ENCODE peak calls at places on chromosomes 2 and 18, in four cellular contexts. O, Q, C and P are unnamed samples.

GRCh38 chr18:38445485-38446145 is 880.0 kb upstream of the CELF4 start:
- DNase-seq in O (no peak), Q (no peak), C (peak; percentile 51), P (peak; percentile 15)

GRCh38 chr18:47999801-48000248 is 69.4 kb upstream of the SMAD2 start:
- DNase-seq in O (no peak), Q (no peak), C (no peak), P (no peak)

GRCh38 chr2:84417453-84417852 is 41.6 kb downstream of the SUCLG1 start:
- DNase-seq in O (no peak), Q (no peak), C (peak; percentile 63), P (peak; percentile 69)

GRCh38 chr2:137976274-137976673 is 12.0 kb downstream of the HNMT start:
- DNase-seq in O (no peak), Q (no peak), C (peak; percentile 51), P (peak; percentile 38)

GRCh38 chr2:8230466-8230865 is 451.4 kb upstream of the ID2 start:
- DNase-seq in O (no peak), Q (no peak), C (no peak), P (no peak)

GRCh38 chr2:54699665-54700064 is 23.8 kb upstream of the EML6 start:
- DNase-seq in O (no peak), Q (no peak), C (no peak), P (no peak)

GRCh38 chr18:76495435-76496199 is 575 bp upstream of the ZNF516 start:
- DNase-seq in O (no peak), Q (no peak), C (no peak), P (peak; percentile 43)

GRCh38 chr2:201806442-201806841 is at the start of gene CDK15:
- DNase-seq in O (no peak), Q (no peak), C (peak; percentile 17), P (peak; percentile 33)

GRCh38 chr2:71458413-71459083 is 5.2 kb downstream of the DYSF start:
- DNase-seq in O (no peak), Q (peak; percentile 49), C (no peak), P (no peak)

GRCh38 chr2:1556776-1557466 is 143.7 kb downstream of the TPO start:
- DNase-seq in O (no peak), Q (peak; percentile 95), C (peak; percentile 27), P (peak; percentile 16)

GRCh38 chr2:241269707-241270520 is 45.6 kb downstream of the HDLBP start:
- DNase-seq in O (no peak), Q (no peak), C (no peak), P (peak; percentile 34)

GRCh38 chr2:232890896-232891601 is 21.0 kb downstream of the SNORC start:
- DNase-seq in O (no peak), Q (peak; percentile 45), C (peak; percentile 63), P (peak; percentile 68)

GRCh38 chr2:158923180-158923594 is 45.3 kb upstream of the TANC1 start:
- DNase-seq in O (no peak), Q (no peak), C (no peak), P (no peak)

GRCh38 chr2:1446281-1446680 is 33.0 kb downstream of the TPO start:
- DNase-seq in O (no peak), Q (no peak), C (no peak), P (no peak)

GRCh38 chr2:231648579-231649174 is 56.0 kb downstream of the TEX44 start:
- DNase-seq in O (peak; percentile 36), Q (no peak), C (peak; percentile 43), P (peak; percentile 71)

GRCh38 chr2:53220969-53221368 is 546.6 kb upstream of the CHAC2 start:
- DNase-seq in O (no peak), Q (no peak), C (no peak), P (no peak)

GRCh38 chr18:1965541-1965940 is 605.8 kb downstream of the METTL4 start:
- DNase-seq in O (no peak), Q (no peak), C (no peak), P (no peak)

GRCh38 chr18:52439457-52439856 is 99.5 kb downstream of the DCC start:
- DNase-seq in O (no peak), Q (no peak), C (no peak), P (no peak)

GRCh38 chr2:127747621-127748020 is 46.3 kb downstream of the SFT2D3 start:
- DNase-seq in O (no peak), Q (no peak), C (no peak), P (no peak)

GRCh38 chr2:101781730-101782426 is 84.4 kb downstream of the MAP4K4 start:
- DNase-seq in O (no peak), Q (no peak), C (no peak), P (no peak)

GRCh38 chr18:69636529-69637301 is 236.0 kb downstream of the DOK6 start:
- DNase-seq in O (no peak), Q (no peak), C (no peak), P (no peak)

GRCh38 chr2:102245266-102246151 is 58.7 kb downstream of the IL1RL2 start:
- DNase-seq in O (no peak), Q (no peak), C (no peak), P (no peak)

GRCh38 chr2:27306136-27306535 is 2.1 kb downstream of the UCN start:
- DNase-seq in O (no peak), Q (no peak), C (no peak), P (no peak)
- H3K4me3 ChIP-seq in O (peak overlapping the region; percentile 37), Q (no peak overlapping the region), C (no peak overlapping the region), P (no peak overlapping the region)

GRCh38 chr2:46489430-46489829 is 10.1 kb downstream of the TMEM247 start:
- DNase-seq in O (no peak), Q (no peak), C (no peak), P (no peak)

GRCh38 chr2:46493241-46493970 is 14.0 kb downstream of the TMEM247 start:
- DNase-seq in O (no peak), Q (no peak), C (peak; percentile 71), P (peak; percentile 76)

GRCh38 chr2:46488389-46488788 is 9.0 kb downstream of the TMEM247 start:
- DNase-seq in O (no peak), Q (no peak), C (no peak), P (no peak)

GRCh38 chr2:46492301-46492700 is 12.9 kb downstream of the TMEM247 start:
- DNase-seq in O (no peak), Q (no peak), C (no peak), P (no peak)

DNA sequence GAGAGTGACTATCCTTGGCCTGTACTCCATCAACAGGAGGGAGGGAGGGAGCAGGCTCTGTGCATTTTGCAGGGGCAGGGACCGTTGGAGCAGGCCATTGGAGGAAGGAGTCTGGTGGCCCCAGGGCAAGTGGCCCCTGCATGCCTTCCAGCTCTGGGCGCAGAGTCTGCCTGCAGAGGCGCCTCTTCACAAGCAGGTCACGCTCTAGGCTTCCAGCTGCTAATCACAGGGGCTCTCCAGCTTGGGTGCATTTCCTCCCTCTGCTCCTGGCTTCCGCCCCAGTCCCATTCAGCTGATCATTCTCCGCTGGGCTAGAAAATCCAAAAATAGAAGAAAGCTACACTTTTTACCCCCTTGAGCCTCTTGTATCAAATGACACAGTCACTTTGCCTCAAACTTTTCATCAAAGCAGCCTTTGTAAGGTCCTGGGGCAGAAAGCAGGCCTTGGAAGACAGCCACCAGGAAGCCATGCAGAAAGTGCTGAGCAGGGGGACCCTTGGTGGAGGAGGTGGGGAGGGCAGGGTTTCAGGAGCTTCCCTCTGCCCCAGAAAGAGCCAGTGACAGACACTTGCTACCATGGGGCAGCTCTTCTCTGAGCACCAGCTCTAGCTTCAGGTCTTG is 11.3 kb downstream of the TMEM247 start:
- DNase-seq in O (no peak), Q (no peak), C (no peak), P (no peak)
- TF ChIP-seq CTCF in O (no peak), Q (no peak), C (no peak), P (no peak)

DNA sequence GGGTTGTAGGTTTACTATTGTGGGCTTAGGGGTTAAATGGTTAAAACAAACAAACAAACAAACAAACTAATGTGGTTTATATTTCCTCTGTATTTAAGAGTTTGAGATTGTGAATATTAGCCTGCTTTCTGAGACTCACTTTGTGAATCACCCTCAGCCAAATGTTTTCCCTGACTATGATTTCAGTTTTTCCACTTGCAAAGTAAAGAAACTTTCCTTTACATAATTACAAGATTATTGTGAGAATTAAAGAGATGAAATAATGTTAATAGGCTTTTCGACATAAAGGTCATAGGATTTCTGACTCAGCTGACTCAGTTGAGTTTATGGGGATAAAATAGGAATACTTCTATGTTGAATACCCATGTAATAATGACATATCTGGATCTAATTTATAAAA is 2.9 kb downstream of the GULP1 start:
- DNase-seq in O (no peak), Q (no peak), C (no peak), P (no peak)
- H3K4me3 ChIP-seq in O (no peak overlapping the region), Q (peak overlapping the region; percentile 79), C (no peak overlapping the region), P (no peak overlapping the region)

GRCh38 chr2:157751462-157752058 is 122.9 kb upstream of the ACVR1C start:
- DNase-seq in O (peak; percentile 17), Q (peak; percentile 31), C (peak; percentile 40), P (peak; percentile 90)
- TF ChIP-seq CTCF in O (no peak), Q (peak; percentile 19), C (no peak), P (peak; percentile 5)

GRCh38 chr2:42141687-42142475 is 27.3 kb upstream of the EML4 start:
- DNase-seq in O (no peak), Q (no peak), C (peak; percentile 79), P (peak; percentile 54)
- H3K4me3 ChIP-seq in O (no peak overlapping the region), Q (no peak overlapping the region), C (peak overlapping the region; percentile 11), P (no peak overlapping the region)

GRCh38 chr2:112584134-112584890 is at the start of gene CHCHD5:
- DNase-seq in O (peak; percentile 96), Q (peak; percentile 82), C (peak; percentile 91), P (peak; percentile 97)
- TF ChIP-seq CTCF in O (no peak), Q (peak; percentile 18), C (peak; percentile 8), P (peak; percentile 12)

DNA sequence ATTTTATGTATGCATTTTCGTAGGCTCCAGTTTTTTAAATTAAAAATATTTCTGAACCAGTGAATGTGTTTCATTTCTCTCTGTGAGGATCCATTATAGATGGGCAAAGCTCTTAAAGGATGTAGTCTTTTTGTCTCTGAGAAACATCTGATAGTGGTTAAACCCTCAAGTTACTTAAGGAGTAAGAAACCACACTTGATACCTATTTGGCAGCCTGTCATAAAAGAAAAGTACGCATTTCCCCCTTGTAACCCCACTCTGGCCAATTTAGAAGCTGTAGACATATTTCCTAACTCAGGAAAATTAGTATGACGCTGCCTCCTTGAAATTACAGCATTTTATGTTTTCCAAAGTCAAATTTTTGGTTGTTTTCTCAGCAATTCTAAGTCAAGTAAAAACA is 2.0 kb downstream of the STAT4 start:
- DNase-seq in O (no peak), Q (no peak), C (no peak), P (no peak)
- H3K4me3 ChIP-seq in O (peak overlapping the region; percentile 80), Q (no peak overlapping the region), C (no peak overlapping the region), P (no peak overlapping the region)

DNA sequence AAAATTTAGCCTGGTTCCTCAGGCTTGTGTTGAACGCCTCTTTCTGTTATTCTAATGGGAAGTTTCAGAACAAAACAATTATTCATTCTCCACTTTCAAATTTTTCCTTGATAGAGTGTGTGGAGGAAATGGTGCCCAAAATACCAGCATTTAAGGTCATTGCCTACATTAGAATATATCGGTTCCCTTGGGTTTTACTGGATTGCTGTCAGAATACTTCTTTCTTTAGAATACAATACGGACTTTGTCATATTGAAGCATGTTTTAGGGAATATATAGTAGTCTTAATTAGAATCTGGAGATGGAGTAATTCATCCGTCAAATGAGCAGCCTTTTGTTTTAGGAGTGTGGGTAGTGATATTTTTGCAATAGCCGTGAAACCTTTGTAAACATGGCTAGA is 13.3 kb downstream of the LIMS1 start:
- DNase-seq in O (no peak), Q (no peak), C (no peak), P (no peak)
- TF ChIP-seq CTCF in O (no peak), Q (no peak), C (no peak), P (no peak)

DNA sequence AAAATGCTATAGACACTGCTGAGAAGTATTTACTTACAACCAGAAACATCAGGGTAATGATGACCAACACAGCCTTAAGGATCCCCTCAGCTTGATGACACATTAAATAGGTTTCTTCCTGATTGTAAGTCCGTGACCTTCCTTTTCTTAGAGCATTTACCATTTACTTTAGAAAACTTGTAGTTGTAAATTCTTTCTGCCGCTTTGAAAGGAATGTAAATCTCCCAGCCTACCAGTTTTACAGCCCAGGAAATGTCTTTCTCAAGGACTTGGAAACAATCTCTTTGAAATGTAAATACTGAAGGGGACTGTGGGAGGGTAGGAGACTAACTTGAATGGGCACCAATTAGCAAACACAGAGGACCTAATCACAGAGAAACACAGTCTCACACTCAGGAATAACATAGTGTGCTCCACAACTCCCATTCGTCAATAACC is 278.6 kb downstream of the DSC3 start:
- DNase-seq in O (no peak), Q (no peak), C (no peak), P (no peak)
- H3K4me3 ChIP-seq in O (no peak overlapping the region), Q (no peak overlapping the region), C (no peak overlapping the region), P (no peak overlapping the region)